ENCODE peak calls at places on chromosome 5, in six cellular contexts. One of them, this sample, is unnamed. For H3K36me3, the result is how much of the 10 kb centered on the place peaks cover.

GRCh38 chr5:139850423-139851016 is 54.9 kb downstream of the PSD2 start:
- DNase-seq in CD4-positive, alpha-beta memory T cell: no peak
- DNase-seq in cardiac muscle cell: no peak
- DNase-seq in uterus: no peak
- DNase-seq in OCI-LY7: no peak
- DNase-seq in heart left ventricle: no peak
- DNase-seq in this sample: no peak

GRCh38 chr5:75265731-75266130 is 29.1 kb upstream of the ANKRD31 start:
- DNase-seq in OCI-LY7: peak
- DNase-seq in CD4-positive, alpha-beta memory T cell: peak
- DNase-seq in heart left ventricle: no peak
- DNase-seq in uterus: no peak
- DNase-seq in cardiac muscle cell: peak
- DNase-seq in this sample: no peak

GRCh38 chr5:173035904-173036707 is 20.0 kb upstream of the CREBRF start:
- DNase-seq in uterus: no peak
- DNase-seq in heart left ventricle: no peak
- DNase-seq in OCI-LY7: peak
- DNase-seq in cardiac muscle cell: no peak
- DNase-seq in CD4-positive, alpha-beta memory T cell: no peak
- DNase-seq in this sample: peak

GRCh38 chr5:72559866-72560766 is 52.9 kb upstream of the ZNF366 start:
- DNase-seq in cardiac muscle cell: peak
- DNase-seq in CD4-positive, alpha-beta memory T cell: no peak
- DNase-seq in uterus: no peak
- DNase-seq in OCI-LY7: no peak
- DNase-seq in heart left ventricle: peak
- DNase-seq in this sample: no peak

GRCh38 chr5:178232920-178233429 is 373 bp upstream of the PHYKPL start:
- DNase-seq in OCI-LY7: no peak
- DNase-seq in CD4-positive, alpha-beta memory T cell: no peak
- DNase-seq in heart left ventricle: peak
- DNase-seq in uterus: no peak
- DNase-seq in cardiac muscle cell: no peak
- DNase-seq in this sample: no peak

GRCh38 chr5:102077920-102078319 is 218.2 kb downstream of the SLCO4C1 start:
- DNase-seq in cardiac muscle cell: no peak
- DNase-seq in uterus: no peak
- DNase-seq in CD4-positive, alpha-beta memory T cell: no peak
- DNase-seq in OCI-LY7: no peak
- DNase-seq in heart left ventricle: no peak
- DNase-seq in this sample: no peak

GRCh38 chr5:44360919-44361625 is 28.1 kb downstream of the FGF10 start:
- DNase-seq in cardiac muscle cell: no peak
- DNase-seq in uterus: no peak
- DNase-seq in OCI-LY7: no peak
- DNase-seq in heart left ventricle: no peak
- DNase-seq in CD4-positive, alpha-beta memory T cell: no peak
- DNase-seq in this sample: no peak

GRCh38 chr5:54743997-54744788 is 226.6 kb downstream of the SNX18 start:
- DNase-seq in heart left ventricle: peak
- DNase-seq in OCI-LY7: peak
- DNase-seq in uterus: no peak
- DNase-seq in cardiac muscle cell: peak
- DNase-seq in CD4-positive, alpha-beta memory T cell: peak
- DNase-seq in this sample: no peak

GRCh38 chr5:72096602-72097205 is 10.6 kb upstream of the MAP1B start:
- DNase-seq in uterus: no peak
- DNase-seq in OCI-LY7: no peak
- DNase-seq in cardiac muscle cell: no peak
- DNase-seq in CD4-positive, alpha-beta memory T cell: no peak
- DNase-seq in heart left ventricle: no peak
- DNase-seq in this sample: no peak

GRCh38 chr5:107450531-107450930 is 220.2 kb downstream of the EFNA5 start:
- DNase-seq in cardiac muscle cell: no peak
- DNase-seq in CD4-positive, alpha-beta memory T cell: no peak
- DNase-seq in uterus: no peak
- DNase-seq in heart left ventricle: no peak
- DNase-seq in OCI-LY7: no peak
- DNase-seq in this sample: no peak

GRCh38 chr5:24642022-24642421 is 2.8 kb downstream of the CDH10 start:
- DNase-seq in heart left ventricle: no peak
- DNase-seq in uterus: no peak
- DNase-seq in cardiac muscle cell: peak
- DNase-seq in CD4-positive, alpha-beta memory T cell: no peak
- DNase-seq in OCI-LY7: peak
- DNase-seq in this sample: no peak

GRCh38 chr5:50813691-50814090 is 147.3 kb downstream of the PARP8 start:
- DNase-seq in OCI-LY7: no peak
- DNase-seq in uterus: no peak
- DNase-seq in CD4-positive, alpha-beta memory T cell: no peak
- DNase-seq in cardiac muscle cell: no peak
- DNase-seq in heart left ventricle: no peak
- DNase-seq in this sample: no peak

GRCh38 chr5:134463176-134463720 is 51.6 kb upstream of the CDKN2AIPNL start:
- DNase-seq in heart left ventricle: no peak
- DNase-seq in uterus: no peak
- DNase-seq in cardiac muscle cell: no peak
- DNase-seq in OCI-LY7: no peak
- DNase-seq in CD4-positive, alpha-beta memory T cell: no peak
- DNase-seq in this sample: no peak

GRCh38 chr5:55850839-55851674 is at the start of gene IL31RA:
- DNase-seq in cardiac muscle cell: peak
- DNase-seq in heart left ventricle: no peak
- DNase-seq in OCI-LY7: no peak
- DNase-seq in CD4-positive, alpha-beta memory T cell: no peak
- DNase-seq in uterus: no peak
- DNase-seq in this sample: no peak

GRCh38 chr5:40030661-40031060 is 605.9 kb upstream of the DAB2 start:
- DNase-seq in uterus: no peak
- DNase-seq in heart left ventricle: no peak
- DNase-seq in OCI-LY7: no peak
- DNase-seq in CD4-positive, alpha-beta memory T cell: no peak
- DNase-seq in cardiac muscle cell: no peak
- DNase-seq in this sample: no peak

GRCh38 chr5:168307022-168307421 is 15.6 kb downstream of the WWC1 start:
- DNase-seq in heart left ventricle: no peak
- DNase-seq in uterus: no peak
- DNase-seq in OCI-LY7: no peak
- DNase-seq in CD4-positive, alpha-beta memory T cell: no peak
- DNase-seq in cardiac muscle cell: no peak
- DNase-seq in this sample: no peak

GRCh38 chr5:33641722-33642505 is 201.1 kb downstream of the TARS1 start:
- DNase-seq in cardiac muscle cell: peak
- DNase-seq in uterus: no peak
- DNase-seq in CD4-positive, alpha-beta memory T cell: peak
- DNase-seq in OCI-LY7: no peak
- DNase-seq in heart left ventricle: no peak
- DNase-seq in this sample: no peak

GRCh38 chr5:110817437-110817836 is 78.6 kb downstream of the SLC25A46 start:
- DNase-seq in CD4-positive, alpha-beta memory T cell: no peak
- DNase-seq in cardiac muscle cell: peak
- DNase-seq in OCI-LY7: no peak
- DNase-seq in heart left ventricle: no peak
- DNase-seq in uterus: no peak
- DNase-seq in this sample: no peak

GRCh38 chr5:87388129-87388528 is 24.6 kb downstream of the CCNH start:
- DNase-seq in CD4-positive, alpha-beta memory T cell: no peak
- DNase-seq in cardiac muscle cell: no peak
- DNase-seq in uterus: no peak
- DNase-seq in heart left ventricle: no peak
- DNase-seq in OCI-LY7: no peak
- DNase-seq in this sample: no peak
- H3K36me3 ChIP-seq in CD4-positive, alpha-beta memory T cell: half or more
- H3K36me3 ChIP-seq in cardiac muscle cell: half or more
- H3K36me3 ChIP-seq in uterus: under half
- H3K36me3 ChIP-seq in heart left ventricle: half or more
- H3K36me3 ChIP-seq in OCI-LY7: half or more
- H3K36me3 ChIP-seq in this sample: under half

GRCh38 chr5:149604321-149604720 is 23.0 kb downstream of the ARHGEF37 start:
- DNase-seq in heart left ventricle: no peak
- DNase-seq in OCI-LY7: no peak
- DNase-seq in cardiac muscle cell: no peak
- DNase-seq in uterus: no peak
- DNase-seq in CD4-positive, alpha-beta memory T cell: no peak
- DNase-seq in this sample: no peak
- H3K36me3 ChIP-seq in heart left ventricle: half or more
- H3K36me3 ChIP-seq in OCI-LY7: under half
- H3K36me3 ChIP-seq in cardiac muscle cell: under half
- H3K36me3 ChIP-seq in uterus: under half
- H3K36me3 ChIP-seq in CD4-positive, alpha-beta memory T cell: under half
- H3K36me3 ChIP-seq in this sample: under half

GRCh38 chr5:126591549-126591948 is 3.5 kb downstream of the ALDH7A1 start:
- DNase-seq in OCI-LY7: no peak
- DNase-seq in heart left ventricle: no peak
- DNase-seq in uterus: no peak
- DNase-seq in cardiac muscle cell: no peak
- DNase-seq in CD4-positive, alpha-beta memory T cell: no peak
- DNase-seq in this sample: no peak

GRCh38 chr5:126589536-126590297 is 5.3 kb downstream of the ALDH7A1 start:
- DNase-seq in heart left ventricle: no peak
- DNase-seq in uterus: no peak
- DNase-seq in CD4-positive, alpha-beta memory T cell: no peak
- DNase-seq in cardiac muscle cell: no peak
- DNase-seq in OCI-LY7: no peak
- DNase-seq in this sample: no peak

DNA sequence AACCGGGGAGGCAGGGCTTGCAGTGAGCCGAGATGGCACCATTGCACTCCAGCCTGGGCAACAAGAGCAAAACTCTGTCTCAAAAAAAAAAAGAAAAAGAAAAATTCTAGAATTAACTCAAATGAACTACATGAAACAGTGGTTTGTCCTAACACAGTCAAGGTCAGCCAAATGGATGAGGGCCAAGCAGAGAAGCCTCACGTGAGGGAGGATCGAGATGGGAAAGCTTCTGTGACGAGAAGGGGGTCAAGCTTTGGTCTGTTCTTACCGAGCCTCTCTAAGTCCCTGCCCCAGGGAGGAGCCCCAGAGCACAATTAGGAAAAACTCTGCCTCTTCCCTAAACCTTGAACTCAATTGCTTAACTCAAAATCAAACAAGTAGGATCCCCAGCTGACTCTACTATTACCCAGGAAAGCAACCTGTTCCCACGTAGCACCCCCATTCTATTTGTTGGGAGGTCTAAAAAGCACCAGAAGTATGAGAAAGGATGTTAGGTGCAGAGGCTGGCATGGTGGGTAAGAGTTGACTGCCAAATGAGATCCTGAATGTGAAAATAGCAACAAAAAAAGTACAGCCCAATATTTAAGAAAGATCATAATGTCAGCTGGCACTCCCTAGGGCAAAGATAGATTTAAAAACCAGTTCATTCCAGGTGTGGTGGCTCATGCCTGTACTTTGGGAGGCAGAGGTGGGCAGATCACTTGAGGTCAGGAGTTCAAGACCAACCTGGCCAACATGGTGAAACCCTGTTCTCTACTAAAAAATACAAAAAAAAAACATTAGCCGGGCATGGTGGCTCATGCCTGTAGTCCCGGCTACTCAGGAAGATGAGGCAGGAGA is 7.2 kb downstream of the ALDH7A1 start:
- DNase-seq in uterus: no peak
- DNase-seq in OCI-LY7: no peak
- DNase-seq in cardiac muscle cell: no peak
- DNase-seq in heart left ventricle: no peak
- DNase-seq in CD4-positive, alpha-beta memory T cell: no peak
- DNase-seq in this sample: no peak
- H3K36me3 ChIP-seq in uterus: under half
- H3K36me3 ChIP-seq in OCI-LY7: under half
- H3K36me3 ChIP-seq in cardiac muscle cell: under half
- H3K36me3 ChIP-seq in heart left ventricle: half or more
- H3K36me3 ChIP-seq in CD4-positive, alpha-beta memory T cell: under half
- H3K36me3 ChIP-seq in this sample: under half

GRCh38 chr5:138179277-138179857 is 455 bp downstream of the KIF20A start:
- DNase-seq in cardiac muscle cell: no peak
- DNase-seq in OCI-LY7: peak
- DNase-seq in uterus: no peak
- DNase-seq in heart left ventricle: no peak
- DNase-seq in CD4-positive, alpha-beta memory T cell: no peak
- DNase-seq in this sample: no peak

GRCh38 chr5:138180841-138181240 is 1.9 kb downstream of the KIF20A start:
- DNase-seq in heart left ventricle: no peak
- DNase-seq in OCI-LY7: no peak
- DNase-seq in cardiac muscle cell: no peak
- DNase-seq in uterus: no peak
- DNase-seq in CD4-positive, alpha-beta memory T cell: no peak
- DNase-seq in this sample: no peak

GRCh38 chr5:138180183-138180782 is 1.4 kb downstream of the KIF20A start:
- DNase-seq in CD4-positive, alpha-beta memory T cell: peak
- DNase-seq in heart left ventricle: no peak
- DNase-seq in cardiac muscle cell: peak
- DNase-seq in uterus: no peak
- DNase-seq in OCI-LY7: peak
- DNase-seq in this sample: no peak

GRCh38 chr5:138186002-138186447 is 7.1 kb downstream of the KIF20A start:
- DNase-seq in cardiac muscle cell: no peak
- DNase-seq in OCI-LY7: no peak
- DNase-seq in heart left ventricle: no peak
- DNase-seq in uterus: no peak
- DNase-seq in CD4-positive, alpha-beta memory T cell: no peak
- DNase-seq in this sample: no peak

DNA sequence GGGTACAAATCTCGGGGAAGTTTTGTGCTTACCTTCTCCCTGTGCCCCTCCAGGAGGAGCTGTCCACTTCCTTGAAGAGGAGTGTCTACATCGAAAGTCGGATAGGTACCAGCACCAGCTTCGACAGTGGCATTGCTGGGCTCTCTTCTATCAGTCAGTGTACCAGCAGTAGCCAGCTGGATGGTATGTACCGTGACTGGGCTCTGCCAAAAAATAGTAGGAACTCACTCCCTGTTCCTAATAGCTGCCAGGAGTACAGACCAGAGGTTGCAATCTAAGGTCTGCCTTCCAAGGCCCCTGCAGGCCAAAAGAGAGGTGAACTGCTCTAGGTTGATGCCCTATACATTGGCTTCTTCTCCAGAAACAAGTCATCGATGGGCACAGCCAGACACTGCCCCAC is 3.9 kb downstream of the KIF20A start:
- DNase-seq in CD4-positive, alpha-beta memory T cell: no peak
- DNase-seq in OCI-LY7: no peak
- DNase-seq in uterus: no peak
- DNase-seq in cardiac muscle cell: no peak
- DNase-seq in heart left ventricle: peak
- DNase-seq in this sample: no peak
- H3K36me3 ChIP-seq in CD4-positive, alpha-beta memory T cell: under half
- H3K36me3 ChIP-seq in OCI-LY7: half or more
- H3K36me3 ChIP-seq in uterus: under half
- H3K36me3 ChIP-seq in cardiac muscle cell: under half
- H3K36me3 ChIP-seq in heart left ventricle: under half
- H3K36me3 ChIP-seq in this sample: under half

DNA sequence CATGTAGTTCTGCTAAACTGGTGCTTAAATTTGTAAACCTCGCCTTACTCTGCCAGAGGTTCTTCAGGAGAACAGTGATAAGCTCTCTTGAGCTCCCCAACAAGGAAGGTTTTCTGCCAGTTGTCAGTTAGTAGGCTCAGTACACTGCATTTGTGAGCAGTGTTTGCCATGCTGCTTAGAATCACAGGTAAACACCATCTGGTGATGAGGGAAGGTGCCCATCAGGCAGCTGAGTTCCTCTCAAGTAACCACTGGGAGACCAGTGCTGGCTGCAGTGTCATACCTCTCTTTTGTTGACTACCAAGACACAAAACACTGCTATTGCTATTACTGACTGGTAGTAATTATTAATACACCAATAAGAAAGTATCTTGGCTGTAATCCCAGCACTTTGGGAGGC is 186.2 kb upstream of the OTULINL start:
- DNase-seq in heart left ventricle: no peak
- DNase-seq in CD4-positive, alpha-beta memory T cell: no peak
- DNase-seq in OCI-LY7: no peak
- DNase-seq in uterus: no peak
- DNase-seq in cardiac muscle cell: no peak
- DNase-seq in this sample: no peak
- H3K36me3 ChIP-seq in heart left ventricle: half or more
- H3K36me3 ChIP-seq in CD4-positive, alpha-beta memory T cell: under half
- H3K36me3 ChIP-seq in OCI-LY7: under half
- H3K36me3 ChIP-seq in uterus: under half
- H3K36me3 ChIP-seq in cardiac muscle cell: half or more
- H3K36me3 ChIP-seq in this sample: under half

This sample was measured in lung.